ENCODE peak calls at places on chromosomes 3 and 15, in six cellular contexts. H, W, E, J, P and R are unnamed samples. For H3K9me3, the result is how much of the 10 kb centered on the place peaks cover.

GRCh38 chr3:154105218-154105975 is 15.8 kb upstream of the ARHGEF26 start:
- DNase-seq in H (no peak), W (no peak), E (no peak), J (no peak), P (no peak), R (no peak)

GRCh38 chr15:56524915-56525314 is 60.0 kb upstream of the MNS1 start:
- DNase-seq in H (no peak), W (no peak), E (no peak), J (no peak), P (no peak), R (no peak)

GRCh38 chr3:150761831-150762661 is 923 bp downstream of the SIAH2 start:
- DNase-seq in H (peak), W (peak), E (peak), J (peak), P (peak), R (peak)

GRCh38 chr3:127214990-127215389 is 22.1 kb downstream of the PRR23E start:
- DNase-seq in H (no peak), W (no peak), E (no peak), J (no peak), P (no peak), R (no peak)

GRCh38 chr3:48184299-48184698 is 3.9 kb downstream of the CDC25A start:
- DNase-seq in H (no peak), W (no peak), E (no peak), J (no peak), P (no peak), R (no peak)

GRCh38 chr15:33200903-33201302 is 6.4 kb upstream of the FMN1 start:
- DNase-seq in H (no peak), W (no peak), E (no peak), J (no peak), P (no peak), R (no peak)

GRCh38 chr15:75517233-75517632 is 61.9 kb downstream of the PTPN9 start:
- DNase-seq in H (no peak), W (no peak), E (no peak), J (no peak), P (no peak), R (no peak)

GRCh38 chr3:112675349-112675748 is 34.4 kb upstream of the CCDC80 start:
- DNase-seq in H (no peak), W (no peak), E (no peak), J (no peak), P (no peak), R (no peak)

GRCh38 chr3:154421067-154421466 is 8.9 kb downstream of the GPR149 start:
- DNase-seq in H (no peak), W (no peak), E (peak), J (no peak), P (no peak), R (no peak)

GRCh38 chr15:68401496-68402431 is 30.2 kb downstream of the ITGA11 start:
- DNase-seq in H (no peak), W (no peak), E (peak), J (no peak), P (no peak), R (no peak)

DNA sequence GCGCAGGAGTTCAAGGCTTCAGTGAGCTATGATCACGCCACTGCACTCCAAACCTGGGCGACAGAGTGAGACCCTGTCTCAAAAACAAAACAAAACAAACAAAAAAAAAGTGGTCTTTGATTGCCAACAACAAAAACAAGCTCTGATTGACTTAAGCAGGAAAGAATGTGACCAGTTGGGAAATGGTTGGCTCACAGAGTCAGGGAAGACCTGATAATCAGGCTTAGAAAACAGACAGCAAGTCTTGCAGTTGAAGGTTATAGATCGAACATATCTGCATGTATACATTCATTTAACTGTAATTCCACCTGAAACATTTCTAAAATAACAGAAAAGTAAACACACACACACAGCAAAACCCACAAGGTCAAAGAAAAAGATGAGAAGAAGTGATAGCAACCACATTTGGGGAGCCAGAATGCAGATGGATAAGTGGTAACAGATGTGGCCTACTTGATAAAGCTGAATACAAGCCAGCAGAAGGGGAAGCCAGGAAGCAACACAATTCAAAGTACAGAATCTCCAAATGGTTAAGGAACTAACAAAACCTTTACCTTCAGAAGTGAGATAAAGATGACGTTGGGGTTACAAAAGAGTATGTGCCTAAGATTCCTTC is 699.9 kb upstream of the ZNF385D start:
- DNase-seq in H (no peak), W (no peak), E (no peak), J (no peak), P (no peak), R (no peak)
- TF ChIP-seq POLR2AphosphoS5 in H (no peak), W (no peak), E (no peak), J (no peak), P (no peak), R (no peak)

GRCh38 chr3:7508821-7509220 is 647.9 kb downstream of the GRM7 start:
- DNase-seq in H (no peak), W (no peak), E (no peak), J (no peak), P (no peak), R (no peak)

GRCh38 chr3:7506606-7507180 is 645.8 kb downstream of the GRM7 start:
- DNase-seq in H (no peak), W (no peak), E (no peak), J (no peak), P (no peak), R (no peak)

GRCh38 chr3:7498722-7499121 is 637.8 kb downstream of the GRM7 start:
- DNase-seq in H (no peak), W (no peak), E (no peak), J (no peak), P (no peak), R (no peak)

GRCh38 chr3:7504886-7505775 is 644.2 kb downstream of the GRM7 start:
- DNase-seq in H (no peak), W (no peak), E (no peak), J (no peak), P (no peak), R (no peak)

DNA sequence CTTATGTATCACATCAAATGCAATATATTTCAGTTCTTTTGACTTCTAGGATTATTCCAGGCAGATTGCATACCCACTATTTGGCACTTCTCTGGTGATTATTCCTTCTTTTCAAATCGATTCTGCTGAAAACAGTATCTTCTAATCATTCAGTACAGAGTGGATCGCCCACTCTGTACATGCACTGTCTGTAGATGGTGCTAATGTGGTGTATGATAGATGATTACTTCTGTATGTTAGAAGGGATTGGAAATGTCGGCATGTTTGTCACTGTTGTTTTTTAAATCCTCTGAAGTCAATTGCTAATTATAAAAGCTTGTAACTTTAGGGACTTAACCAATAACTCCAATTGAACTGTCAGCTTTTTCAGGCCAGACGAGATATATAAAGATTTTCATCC is 642.5 kb downstream of the GRM7 start:
- DNase-seq in H (no peak), W (no peak), E (no peak), J (no peak), P (no peak), R (no peak)
- H3K9me3 ChIP-seq in H (under half), W (under half), E (under half), J (under half), P (under half), R (under half)

DNA sequence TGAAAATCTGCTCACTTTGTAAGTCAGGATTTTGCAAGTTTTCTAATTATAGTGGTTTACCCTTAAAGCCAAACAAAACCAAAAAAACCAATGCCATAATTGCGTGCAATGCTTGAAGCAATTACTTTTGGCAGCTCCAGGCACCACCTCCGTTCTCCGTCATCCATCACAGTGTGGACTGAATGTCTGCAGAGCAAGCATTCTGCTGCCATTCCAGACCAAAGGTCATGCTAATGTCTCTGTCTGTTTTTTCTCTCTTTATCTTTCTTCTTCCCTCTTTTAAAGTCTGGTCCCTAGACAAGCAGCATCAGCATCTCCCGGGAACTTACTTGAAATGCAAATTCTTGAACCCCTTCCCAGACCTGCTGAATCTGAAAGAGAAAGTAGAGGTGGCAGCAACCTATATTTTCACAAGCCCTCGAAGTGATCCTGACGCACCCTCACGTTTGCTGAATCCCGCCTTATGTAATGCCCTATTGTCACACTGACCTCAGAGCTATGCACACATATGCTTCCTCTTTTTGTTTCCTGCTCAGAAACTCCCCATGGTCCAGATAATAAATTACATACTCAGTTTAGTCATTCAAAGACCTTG is 297.3 kb upstream of the PROK2 start:
- DNase-seq in H (peak), W (no peak), E (no peak), J (no peak), P (peak), R (no peak)
- TF ChIP-seq POLR2AphosphoS5 in H (no peak), W (no peak), E (no peak), J (no peak), P (no peak), R (no peak)

DNA sequence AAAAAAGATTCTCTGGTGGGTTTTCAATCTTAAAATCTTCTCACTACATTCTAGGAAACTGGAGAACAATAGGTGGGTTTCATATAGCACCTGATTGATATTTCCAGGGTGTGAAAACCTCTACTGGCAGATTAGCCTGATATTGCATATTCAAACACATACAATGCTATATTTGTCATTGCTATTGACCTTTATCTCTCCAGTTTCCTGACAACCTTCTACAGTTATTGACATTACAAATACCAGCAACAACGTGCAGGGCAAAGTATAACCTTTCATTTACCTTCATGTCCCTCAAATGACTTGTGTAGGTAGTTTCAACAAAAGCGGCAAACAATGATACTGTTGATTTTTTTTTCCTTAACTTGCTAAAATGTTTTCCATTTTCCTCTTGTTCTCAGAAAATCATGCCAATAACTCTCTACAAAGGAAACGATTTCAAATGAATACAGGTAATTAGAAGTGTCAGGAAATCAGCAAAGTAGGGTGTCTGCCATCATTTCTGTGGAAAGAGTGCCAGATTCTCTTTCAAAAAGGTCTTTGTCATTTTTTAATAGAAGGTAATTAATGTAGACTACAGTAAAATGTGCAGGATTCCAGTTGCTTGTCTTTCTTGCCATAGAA is 72.6 kb upstream of the CDIN1 start:
- DNase-seq in H (no peak), W (no peak), E (no peak), J (no peak), P (no peak), R (no peak)
- H3K9me3 ChIP-seq in H (under half), W (under half), E (under half), J (under half), P (under half), R (under half)

GRCh38 chr15:70270752-70271111 is 173.0 kb upstream of the TLE3 start:
- DNase-seq in H (no peak), W (no peak), E (no peak), J (peak), P (no peak), R (no peak)

GRCh38 chr15:70272565-70273355 is 175.0 kb upstream of the TLE3 start:
- DNase-seq in H (no peak), W (no peak), E (no peak), J (peak), P (no peak), R (no peak)

GRCh38 chr15:70269331-70269911 is 171.7 kb upstream of the TLE3 start:
- DNase-seq in H (no peak), W (no peak), E (no peak), J (peak), P (no peak), R (no peak)

GRCh38 chr15:70269991-70270751 is 172.5 kb upstream of the TLE3 start:
- DNase-seq in H (no peak), W (no peak), E (no peak), J (peak), P (peak), R (no peak)

DNA sequence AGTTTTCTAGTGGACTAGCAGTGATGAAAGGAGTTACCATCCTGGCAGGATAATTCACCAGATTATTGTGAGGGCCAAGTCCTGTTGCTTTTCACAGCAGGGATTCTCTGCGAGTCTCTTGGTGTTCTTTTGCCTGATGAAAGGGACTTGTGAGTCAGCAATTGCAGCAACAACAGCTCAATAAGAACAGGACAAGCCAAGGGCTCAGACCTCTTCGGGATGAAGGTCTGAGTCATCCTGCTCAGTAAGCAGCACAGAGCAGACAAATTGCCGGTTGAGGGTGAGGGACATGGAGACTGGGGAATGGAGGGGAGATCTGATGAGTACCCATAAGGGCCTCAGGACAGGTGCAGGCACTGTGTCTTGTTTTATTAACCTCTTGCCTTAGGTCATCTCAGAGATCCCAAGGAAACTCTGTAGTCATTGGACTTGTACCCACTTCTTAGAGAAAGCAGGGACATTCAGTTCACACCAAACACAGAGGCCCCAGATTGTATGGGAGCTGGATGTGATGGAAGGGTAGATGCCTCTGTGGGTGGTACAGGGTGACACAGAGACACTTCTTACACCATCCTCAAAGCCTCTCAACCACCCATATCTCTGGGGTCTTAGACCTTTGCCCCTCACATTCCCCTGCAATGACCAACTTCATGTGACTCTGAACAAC is 173.8 kb upstream of the TLE3 start:
- DNase-seq in H (no peak), W (no peak), E (no peak), J (peak), P (peak), R (no peak)
- TF ChIP-seq POLR2AphosphoS5 in H (no peak), W (no peak), E (no peak), J (no peak), P (peak), R (peak)

DNA sequence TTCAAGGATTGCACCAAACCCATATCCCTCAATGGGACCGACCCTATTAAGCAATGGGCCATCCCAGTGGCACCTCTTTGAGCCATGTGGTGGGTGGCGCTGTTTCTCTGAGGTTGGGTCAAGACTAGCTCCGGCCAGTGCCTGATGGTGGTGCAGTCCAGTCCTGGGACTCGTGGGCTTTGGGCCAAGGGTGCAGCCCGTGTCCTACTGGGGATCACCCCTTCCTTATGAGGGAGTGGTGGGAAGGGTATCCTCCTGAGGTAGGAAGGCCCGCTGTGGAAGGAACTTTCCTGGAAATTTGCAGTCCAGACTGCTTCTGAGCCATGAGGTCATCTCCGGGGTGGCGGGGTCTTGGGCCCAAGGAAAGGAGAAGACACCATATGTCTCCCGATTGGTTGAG is 231.6 kb downstream of the SNRPN start:
- DNase-seq in H (no peak), W (no peak), E (no peak), J (peak), P (no peak), R (no peak)
- H3K9me3 ChIP-seq in H (half or more), W (under half), E (half or more), J (half or more), P (under half), R (under half)

GRCh38 chr3:49930922-49931321 is 1.3 kb upstream of the MON1A start:
- DNase-seq in H (no peak), W (peak), E (peak), J (no peak), P (peak), R (no peak)

GRCh38 chr3:49928511-49929017 is 1.0 kb downstream of the MON1A start:
- DNase-seq in H (no peak), W (no peak), E (no peak), J (no peak), P (peak), R (no peak)

GRCh38 chr3:49930241-49930690 is 655 bp upstream of the MON1A start:
- DNase-seq in H (no peak), W (no peak), E (no peak), J (no peak), P (no peak), R (no peak)

GRCh38 chr3:49927798-49928197 is 1.8 kb downstream of the MON1A start:
- DNase-seq in H (no peak), W (no peak), E (no peak), J (no peak), P (no peak), R (no peak)

GRCh38 chr3:49929333-49930240 is at the start of gene MON1A:
- DNase-seq in H (peak), W (peak), E (peak), J (peak), P (peak), R (peak)
- TF ChIP-seq POLR2AphosphoS5 in H (peak), W (no peak), E (peak), J (peak), P (peak), R (peak)

DNA sequence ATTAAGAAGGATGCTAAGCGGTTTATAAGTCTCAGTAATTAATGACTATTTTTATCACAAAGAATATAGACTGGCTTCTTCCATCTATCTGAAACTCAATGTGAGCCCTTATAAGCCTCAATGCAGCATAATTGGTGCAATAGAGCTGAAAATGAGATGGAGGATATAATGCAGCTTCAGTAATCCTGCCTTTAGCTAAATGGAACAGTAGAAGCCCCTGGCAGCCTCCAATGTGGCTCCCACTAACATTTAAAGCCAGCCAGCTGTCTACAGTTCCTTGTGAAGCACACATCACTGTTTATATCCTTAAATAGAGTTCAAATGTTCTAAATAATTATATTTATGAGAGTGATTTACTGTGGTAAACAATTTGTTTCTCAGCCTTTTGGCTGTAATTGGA is 366.8 kb downstream of the GBE1 start:
- DNase-seq in H (no peak), W (no peak), E (no peak), J (no peak), P (no peak), R (no peak)
- H3K9me3 ChIP-seq in H (under half), W (under half), E (under half), J (under half), P (under half), R (under half)